ENCODE peak calls at places on chromosome 3, in seven cellular contexts. J is heart right ventricle; W is naive thymus-derived CD4-positive, alpha-beta T cell; E is mesendoderm; L is OCI-LY7; N is K562; T is ovary. M is an unnamed sample. For H3K4me1, the result is how much of the 10 kb centered on the place peaks cover.

GRCh38 chr3:152556731-152557254 is 278.1 kb upstream of the P2RY1 start:
- DNase-seq in J (no peak), E (peak), L (no peak), T (peak), W (no peak), N (no peak), M (peak)

GRCh38 chr3:61650276-61650675 is 88.9 kb downstream of the PTPRG start:
- DNase-seq in W (no peak), J (no peak), L (no peak), N (no peak), E (no peak), T (peak), M (no peak)

GRCh38 chr3:77296527-77296926 is 256.6 kb downstream of the ROBO2 start:
- DNase-seq in E (peak), T (no peak), L (no peak), N (peak), W (no peak), J (no peak), M (peak)

GRCh38 chr3:43046583-43046982 is 59.3 kb downstream of the POMGNT2 start:
- DNase-seq in E (no peak), W (no peak), L (no peak), J (no peak), T (no peak), N (no peak), M (no peak)

GRCh38 chr3:49718419-49719213 is 868 bp downstream of the AMIGO3 start:
- DNase-seq in W (no peak), J (no peak), E (no peak), L (no peak), N (no peak), T (no peak), M (no peak)

GRCh38 chr3:191051037-191051436 is 148.0 kb upstream of the OSTN start:
- DNase-seq in W (no peak), J (no peak), L (peak), E (peak), T (no peak), N (no peak), M (peak)

GRCh38 chr3:54217828-54218227 is 95.5 kb downstream of the CACNA2D3 start:
- DNase-seq in T (no peak), N (no peak), L (no peak), E (no peak), J (no peak), W (no peak), M (no peak)

GRCh38 chr3:21613372-21614070 is 137.5 kb downstream of the ZNF385D start:
- DNase-seq in T (no peak), J (no peak), L (no peak), W (no peak), E (no peak), N (no peak), M (no peak)

GRCh38 chr3:69212411-69213160 is 90.2 kb upstream of the LMOD3 start:
- DNase-seq in E (no peak), N (no peak), T (no peak), W (no peak), J (no peak), L (no peak), M (peak)

GRCh38 chr3:146550743-146551510 is 6.5 kb upstream of the PLSCR1 start:
- DNase-seq in N (no peak), E (no peak), W (no peak), T (no peak), J (no peak), L (no peak), M (no peak)

DNA sequence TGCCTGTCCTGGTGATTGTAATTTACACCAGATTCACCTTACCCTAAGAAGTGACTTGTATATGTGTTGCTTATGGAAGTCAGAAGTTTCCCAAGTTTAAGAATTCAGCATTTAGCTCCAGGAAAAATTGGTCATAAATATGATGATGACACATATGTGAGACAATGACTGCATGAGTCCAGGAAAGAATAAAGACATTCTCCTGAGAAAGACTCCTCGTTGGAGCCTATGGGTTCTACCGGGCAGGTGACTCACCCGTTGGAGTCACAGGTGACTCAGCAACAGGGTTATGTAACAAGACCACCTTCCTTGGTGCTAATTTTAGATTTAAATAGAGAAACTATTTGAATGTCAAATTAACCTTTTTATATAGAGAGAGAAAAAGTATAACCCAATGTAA is 662.4 kb downstream of the FHIT start:
- DNase-seq in T (no peak), W (no peak), J (no peak), L (no peak), E (no peak), N (no peak), M (no peak)
- H3K4me1 ChIP-seq in T (under half), W (under half), J (under half), L (under half), E (under half), N (under half), M (under half)

DNA sequence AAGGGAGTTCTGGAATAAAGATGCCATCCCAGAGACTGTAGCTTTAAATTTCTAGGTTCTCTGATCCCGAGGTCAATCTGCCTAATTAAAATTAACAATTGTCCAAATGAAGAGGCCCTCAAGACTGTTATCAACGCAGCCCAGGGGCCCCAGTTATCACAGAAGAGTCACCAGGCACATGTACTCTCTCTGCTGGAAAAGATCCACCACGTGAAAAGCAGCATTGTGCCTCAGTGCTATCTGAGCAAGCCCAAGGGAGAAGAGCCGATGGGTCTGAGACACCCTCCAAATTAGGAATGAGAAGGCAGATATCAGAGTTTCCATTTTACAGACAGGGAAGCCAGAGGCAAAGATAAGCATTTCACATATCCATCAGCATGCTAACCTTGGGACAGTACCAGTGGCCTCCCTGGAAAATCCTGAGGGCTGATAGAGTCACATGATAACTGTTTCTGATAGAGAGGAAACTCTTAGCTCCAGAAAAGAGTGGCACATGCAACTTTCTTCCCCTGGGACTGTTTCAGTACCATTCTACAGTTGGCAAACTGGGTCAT is 55.5 kb downstream of the ITGB5 start:
- DNase-seq in L (no peak), T (no peak), N (no peak), W (no peak), J (no peak), E (no peak), M (no peak)
- H3K4me1 ChIP-seq in L (under half), T (under half), N (under half), W (under half), J (half or more), E (under half), M (under half)

GRCh38 chr3:141405581-141405980 is 37.3 kb downstream of the ZBTB38 start:
- DNase-seq in J (no peak), E (no peak), T (no peak), W (no peak), N (no peak), L (no peak), M (no peak)
- H3K4me1 ChIP-seq in J (under half), E (under half), T (under half), W (under half), N (under half), L (under half), M (under half)

DNA sequence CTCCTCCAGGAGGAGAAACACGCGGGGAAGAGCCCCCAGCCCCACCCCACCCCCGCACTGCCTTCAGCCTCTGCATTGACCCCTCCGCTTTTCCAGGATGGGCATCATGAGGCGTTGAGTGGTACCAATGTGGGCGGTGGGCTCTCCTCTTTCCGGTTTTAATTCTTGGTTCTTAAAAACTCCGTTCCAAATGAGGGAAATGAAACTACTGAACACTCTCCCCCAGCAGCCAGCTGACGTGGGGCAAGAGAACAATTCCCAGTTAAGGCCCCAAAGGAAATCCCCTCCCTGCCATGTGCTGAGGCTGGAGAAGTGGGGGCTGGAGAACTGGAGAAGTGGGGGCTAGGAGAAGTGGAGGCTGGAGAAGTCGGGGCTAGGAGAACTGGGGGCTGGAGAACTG is 5.3 kb upstream of the NRROS start:
- DNase-seq in W (no peak), T (no peak), N (no peak), E (no peak), L (peak), J (no peak), M (no peak)
- H3K4me1 ChIP-seq in W (under half), T (under half), N (under half), E (under half), L (under half), J (under half), M (under half)

DNA sequence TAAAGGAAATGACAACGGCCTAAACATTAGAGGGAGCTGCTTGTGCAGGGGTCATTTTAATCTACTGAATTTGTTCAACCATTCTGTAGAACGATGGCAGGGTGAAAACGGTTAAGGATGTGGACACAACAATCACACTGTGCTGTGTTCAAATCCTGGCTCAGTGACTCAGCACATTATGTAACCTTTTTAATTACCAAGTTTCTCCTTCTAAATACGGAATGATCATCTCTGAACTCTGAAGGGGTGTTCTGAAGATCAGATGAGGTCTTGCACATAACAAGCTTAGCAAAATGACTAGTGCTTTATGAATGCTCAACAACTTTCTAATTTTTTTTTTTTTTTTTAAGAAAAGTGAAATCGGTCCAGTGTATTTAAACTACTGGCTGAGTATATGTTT is 592.8 kb downstream of the FOXP1 start:
- DNase-seq in W (no peak), E (no peak), J (no peak), T (no peak), L (no peak), N (no peak), M (no peak)
- H3K4me1 ChIP-seq in W (under half), E (under half), J (under half), T (under half), L (under half), N (under half), M (under half)

DNA sequence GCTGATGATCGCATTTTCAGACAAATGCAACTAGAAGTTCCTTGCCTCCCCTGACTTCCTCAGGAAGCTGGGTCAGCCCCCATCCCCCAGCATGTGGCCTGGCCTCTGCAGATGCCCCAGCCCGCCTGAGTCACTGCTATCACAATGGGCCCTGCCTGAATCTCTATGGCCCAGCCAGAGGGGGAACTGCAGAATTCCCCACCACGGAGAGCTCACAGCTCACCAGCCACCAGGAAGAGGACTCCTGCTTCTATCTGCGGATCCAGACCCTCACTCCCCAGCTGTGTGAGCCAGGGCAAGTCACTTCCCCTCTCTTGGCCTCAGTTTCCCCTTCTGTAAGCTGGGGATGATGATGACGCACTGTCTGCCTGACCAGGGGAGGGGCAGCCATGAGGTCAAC is 6.9 kb downstream of the PLXND1 start:
- DNase-seq in J (no peak), W (no peak), N (peak), T (no peak), E (peak), L (no peak), M (peak)
- H3K4me1 ChIP-seq in J (half or more), W (under half), N (half or more), T (under half), E (under half), L (under half), M (under half)

GRCh38 chr3:140711719-140712086 is 33.8 kb downstream of the TRIM42 start:
- DNase-seq in T (no peak), L (no peak), W (no peak), E (no peak), N (no peak), J (no peak), M (no peak)
- H3K4me1 ChIP-seq in T (under half), L (under half), W (under half), E (under half), N (under half), J (under half), M (under half)

GRCh38 chr3:32411442-32411841 is 19.8 kb downstream of the CMTM7 start:
- DNase-seq in T (no peak), L (no peak), W (no peak), E (peak), J (no peak), N (no peak), M (no peak)

GRCh38 chr3:32410367-32411246 is 19.0 kb downstream of the CMTM7 start:
- DNase-seq in E (peak), J (no peak), W (no peak), T (no peak), L (no peak), N (no peak), M (no peak)

GRCh38 chr3:32412887-32413286 is 21.2 kb downstream of the CMTM7 start:
- DNase-seq in N (no peak), L (no peak), J (no peak), E (no peak), T (no peak), W (no peak), M (no peak)

GRCh38 chr3:32414527-32415202 is 23.0 kb downstream of the CMTM7 start:
- DNase-seq in L (no peak), N (no peak), E (no peak), T (no peak), W (peak), J (no peak), M (no peak)

DNA sequence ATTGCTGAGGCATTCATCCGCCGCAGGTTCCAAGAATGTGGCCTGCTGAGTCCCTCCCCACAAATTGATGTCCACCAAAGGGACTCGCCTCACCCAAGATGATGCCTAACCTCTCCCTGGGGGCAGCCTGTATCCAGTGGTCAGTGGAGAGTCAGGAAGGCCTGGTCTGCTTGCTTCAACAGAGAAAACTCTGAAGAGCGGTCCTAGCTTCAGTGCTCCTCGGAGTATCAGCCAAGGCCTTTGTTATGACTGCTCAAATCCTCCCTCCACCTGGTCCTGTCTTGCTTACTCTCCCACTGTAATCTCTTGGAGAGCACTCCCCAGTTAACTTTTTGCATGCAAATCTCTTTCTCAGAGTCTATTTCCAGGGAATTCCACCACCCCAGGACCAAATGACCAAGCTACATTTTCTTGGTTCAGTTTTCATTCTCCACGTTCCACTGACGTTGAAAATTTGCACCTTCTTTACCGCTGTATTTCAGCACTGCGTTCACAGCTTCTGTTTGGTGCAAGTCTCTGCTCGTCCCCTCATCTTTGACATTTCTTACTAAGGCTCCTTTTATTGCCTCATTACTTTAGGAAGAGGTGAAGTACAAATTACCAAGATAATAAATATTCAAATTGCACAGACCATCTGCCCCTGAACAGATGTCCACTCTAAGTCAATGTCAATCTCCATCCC is 22.3 kb downstream of the CMTM7 start:
- DNase-seq in N (no peak), E (no peak), W (no peak), L (no peak), J (no peak), T (no peak), M (no peak)
- H3K4me1 ChIP-seq in N (under half), E (under half), W (half or more), L (under half), J (under half), T (under half), M (under half)